ENCODE peak calls at places on chromosomes 2 and 18, in six cellular contexts. One of them, this sample, is unnamed.

GRCh38 chr18:2655954-2656236 is 369 bp downstream of the SMCHD1 start:
- DNase-seq in H9: no peak
- DNase-seq in IMR-90: no peak
- DNase-seq in trophoblast cell: no peak
- DNase-seq in H1: no peak
- DNase-seq in neuronal stem cell: no peak
- DNase-seq in this sample: no peak

GRCh38 chr2:240876475-240877251 is 8.0 kb downstream of the AGXT start:
- DNase-seq in H9: no peak
- DNase-seq in IMR-90: no peak
- DNase-seq in trophoblast cell: no peak
- DNase-seq in H1: no peak
- DNase-seq in neuronal stem cell: no peak
- DNase-seq in this sample: no peak

GRCh38 chr2:234887277-234887676 is 64.5 kb upstream of the SH3BP4 start:
- DNase-seq in H9: no peak
- DNase-seq in IMR-90: no peak
- DNase-seq in trophoblast cell: no peak
- DNase-seq in H1: no peak
- DNase-seq in neuronal stem cell: no peak
- DNase-seq in this sample: no peak

GRCh38 chr2:180871649-180872048 is 108.8 kb upstream of the UBE2E3 start:
- DNase-seq in H9: no peak
- DNase-seq in IMR-90: no peak
- DNase-seq in trophoblast cell: no peak
- DNase-seq in H1: no peak
- DNase-seq in neuronal stem cell: no peak
- DNase-seq in this sample: no peak

GRCh38 chr2:36356199-36356989 is 816 bp downstream of the CRIM1 start:
- DNase-seq in H9: no peak
- DNase-seq in IMR-90: peak; percentile 34
- DNase-seq in trophoblast cell: peak; percentile 67
- DNase-seq in H1: peak; percentile 72
- DNase-seq in neuronal stem cell: peak; percentile 39
- DNase-seq in this sample: peak; percentile 67

GRCh38 chr18:11259421-11259820 is 110.1 kb upstream of the PIEZO2 start:
- DNase-seq in H9: no peak
- DNase-seq in IMR-90: no peak
- DNase-seq in trophoblast cell: no peak
- DNase-seq in H1: no peak
- DNase-seq in neuronal stem cell: no peak
- DNase-seq in this sample: no peak

GRCh38 chr2:72117718-72118117 is 29.9 kb downstream of the CYP26B1 start:
- DNase-seq in H9: no peak
- DNase-seq in IMR-90: no peak
- DNase-seq in trophoblast cell: no peak
- DNase-seq in H1: no peak
- DNase-seq in neuronal stem cell: no peak
- DNase-seq in this sample: no peak

GRCh38 chr2:186485576-186485870 is 537 bp upstream of the ZC3H15 start:
- DNase-seq in H9: no peak
- DNase-seq in IMR-90: no peak
- DNase-seq in trophoblast cell: no peak
- DNase-seq in H1: no peak
- DNase-seq in neuronal stem cell: no peak
- DNase-seq in this sample: no peak

GRCh38 chr18:79644006-79644665 is 35.5 kb upstream of the CTDP1 start:
- DNase-seq in H9: peak; percentile 85
- DNase-seq in IMR-90: peak; percentile 47
- DNase-seq in trophoblast cell: peak; percentile 8
- DNase-seq in H1: peak; percentile 90
- DNase-seq in neuronal stem cell: peak; percentile 71
- DNase-seq in this sample: peak; percentile 48

GRCh38 chr2:239889641-239890055 is 135.5 kb downstream of the NDUFA10 start:
- DNase-seq in H9: no peak
- DNase-seq in IMR-90: no peak
- DNase-seq in trophoblast cell: no peak
- DNase-seq in H1: no peak
- DNase-seq in neuronal stem cell: no peak
- DNase-seq in this sample: no peak

GRCh38 chr2:53317863-53318262 is 449.7 kb upstream of the CHAC2 start:
- DNase-seq in H9: no peak
- DNase-seq in IMR-90: peak; percentile 14
- DNase-seq in trophoblast cell: no peak
- DNase-seq in H1: no peak
- DNase-seq in neuronal stem cell: no peak
- DNase-seq in this sample: no peak

GRCh38 chr2:7269993-7270392 is 352.8 kb downstream of the RNF144A start:
- DNase-seq in H9: no peak
- DNase-seq in IMR-90: no peak
- DNase-seq in trophoblast cell: no peak
- DNase-seq in H1: no peak
- DNase-seq in neuronal stem cell: no peak
- DNase-seq in this sample: no peak

GRCh38 chr2:113041871-113042270 is 10.8 kb downstream of the IL36B start:
- DNase-seq in H9: no peak
- DNase-seq in IMR-90: no peak
- DNase-seq in trophoblast cell: peak; percentile 18
- DNase-seq in H1: no peak
- DNase-seq in neuronal stem cell: no peak
- DNase-seq in this sample: no peak

GRCh38 chr2:239722760-239723448 is 302.2 kb downstream of the NDUFA10 start:
- DNase-seq in H9: peak; percentile 20
- DNase-seq in IMR-90: no peak
- DNase-seq in trophoblast cell: no peak
- DNase-seq in H1: peak; percentile 28
- DNase-seq in neuronal stem cell: no peak
- DNase-seq in this sample: no peak

GRCh38 chr2:121501070-121501469 is 29.6 kb upstream of the RNU4ATAC start:
- DNase-seq in H9: no peak
- DNase-seq in IMR-90: peak; percentile 85
- DNase-seq in trophoblast cell: no peak
- DNase-seq in H1: no peak
- DNase-seq in neuronal stem cell: no peak
- DNase-seq in this sample: peak; percentile 14

GRCh38 chr2:177852389-177852788 is 220.2 kb downstream of the PDE11A start:
- DNase-seq in H9: no peak
- DNase-seq in IMR-90: no peak
- DNase-seq in trophoblast cell: no peak
- DNase-seq in H1: no peak
- DNase-seq in neuronal stem cell: peak; percentile 69
- DNase-seq in this sample: no peak

GRCh38 chr2:241896746-241897201 is 27.2 kb downstream of the RTP5 start:
- DNase-seq in H9: no peak
- DNase-seq in IMR-90: no peak
- DNase-seq in trophoblast cell: no peak
- DNase-seq in H1: no peak
- DNase-seq in neuronal stem cell: no peak
- DNase-seq in this sample: no peak

GRCh38 chr2:127627740-127628571 is 18.0 kb upstream of the GPR17 start:
- DNase-seq in H9: no peak
- DNase-seq in IMR-90: no peak
- DNase-seq in trophoblast cell: no peak
- DNase-seq in H1: no peak
- DNase-seq in neuronal stem cell: no peak
- DNase-seq in this sample: no peak

GRCh38 chr2:4725618-4726017 is 966.6 kb upstream of the SOX11 start:
- DNase-seq in H9: no peak
- DNase-seq in IMR-90: no peak
- DNase-seq in trophoblast cell: no peak
- DNase-seq in H1: no peak
- DNase-seq in neuronal stem cell: no peak
- DNase-seq in this sample: no peak

GRCh38 chr2:101571951-101572350 is 97.0 kb upstream of the RFX8 start:
- DNase-seq in H9: no peak
- DNase-seq in IMR-90: no peak
- DNase-seq in trophoblast cell: no peak
- DNase-seq in H1: no peak
- DNase-seq in neuronal stem cell: no peak
- DNase-seq in this sample: no peak

GRCh38 chr2:101570121-101570520 is 95.2 kb upstream of the RFX8 start:
- DNase-seq in H9: no peak
- DNase-seq in IMR-90: no peak
- DNase-seq in trophoblast cell: no peak
- DNase-seq in H1: no peak
- DNase-seq in neuronal stem cell: no peak
- DNase-seq in this sample: no peak

GRCh38 chr2:101568969-101569368 is 94.1 kb upstream of the RFX8 start:
- DNase-seq in H9: no peak
- DNase-seq in IMR-90: no peak
- DNase-seq in trophoblast cell: no peak
- DNase-seq in H1: no peak
- DNase-seq in neuronal stem cell: no peak
- DNase-seq in this sample: no peak

GRCh38 chr2:101563849-101564248 is 88.9 kb upstream of the RFX8 start:
- DNase-seq in H9: no peak
- DNase-seq in IMR-90: no peak
- DNase-seq in trophoblast cell: no peak
- DNase-seq in H1: no peak
- DNase-seq in neuronal stem cell: no peak
- DNase-seq in this sample: no peak

DNA sequence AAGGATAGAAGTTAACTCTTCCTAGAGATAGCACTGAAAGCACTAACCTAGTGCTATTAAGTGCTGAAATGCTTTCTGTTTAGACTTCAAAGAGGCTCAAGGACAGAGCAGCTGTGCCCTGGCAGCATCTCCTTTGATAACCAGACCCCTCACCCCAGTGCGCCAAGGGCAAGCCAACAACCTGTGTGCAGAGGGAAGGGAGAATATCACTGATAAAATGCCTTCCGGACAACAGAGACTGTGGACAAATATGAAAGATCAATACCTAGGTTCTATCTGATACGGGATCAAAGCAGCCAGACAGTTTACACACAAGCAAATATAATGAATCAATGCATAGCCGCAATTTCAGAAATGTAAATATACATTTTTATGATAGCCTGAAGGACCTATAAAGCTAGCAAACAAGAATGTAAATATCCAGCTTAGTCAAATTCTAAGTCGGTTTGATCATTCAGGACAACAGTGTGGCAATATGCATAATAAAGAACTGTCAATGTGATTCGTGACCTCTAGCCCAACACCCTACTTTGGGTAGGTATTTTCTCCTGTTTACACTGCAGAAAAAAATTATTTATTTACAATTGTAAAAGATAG is 91.8 kb upstream of the RFX8 start:
- DNase-seq in H9: no peak
- DNase-seq in IMR-90: no peak
- DNase-seq in trophoblast cell: no peak
- DNase-seq in H1: no peak
- DNase-seq in neuronal stem cell: no peak
- DNase-seq in this sample: no peak
- H3K4me1 ChIP-seq in H9: peaks cover 10% of the 10 kb centered on the region
- H3K4me1 ChIP-seq in IMR-90: peaks cover 2% of the 10 kb centered on the region
- H3K4me1 ChIP-seq in trophoblast cell: no peaks in the 10 kb centered on the region
- H3K4me1 ChIP-seq in H1: no peaks in the 10 kb centered on the region
- H3K4me1 ChIP-seq in neuronal stem cell: no peaks in the 10 kb centered on the region
- H3K4me1 ChIP-seq in this sample: no peaks in the 10 kb centered on the region

DNA sequence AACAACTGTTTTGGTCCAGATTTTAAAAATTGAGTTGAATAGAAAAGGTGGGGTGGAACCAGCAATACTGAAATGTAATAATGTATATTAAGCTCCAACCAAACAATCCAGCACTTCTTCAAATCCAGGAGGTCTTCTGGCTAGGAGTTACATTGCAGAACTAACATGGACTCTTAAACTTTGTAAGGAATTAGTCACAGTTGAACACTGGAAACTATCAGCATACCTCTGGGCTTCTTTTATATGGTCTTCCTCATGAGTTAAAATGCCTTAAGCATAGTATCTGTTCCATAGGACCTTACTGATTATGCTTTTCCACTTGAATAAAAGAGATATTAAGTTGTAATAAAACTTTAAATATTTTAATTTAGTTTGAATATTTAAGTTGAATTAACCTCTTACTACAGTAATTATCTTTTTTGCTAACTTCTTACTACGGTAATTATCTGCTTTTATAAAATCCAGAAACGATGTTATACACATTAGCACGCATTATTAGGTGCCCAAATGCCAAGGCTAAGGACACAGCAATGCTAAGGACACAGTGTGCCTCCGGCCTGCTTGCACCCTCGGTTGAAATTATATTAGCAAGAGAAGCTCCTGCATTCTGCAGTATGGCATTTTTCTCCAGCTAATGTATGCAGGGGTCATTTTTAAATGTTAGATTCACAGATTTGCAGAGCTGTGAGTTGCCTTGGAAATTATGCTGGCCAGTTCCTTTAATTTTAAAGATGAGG is 219.9 kb downstream of the NEDD4L start:
- DNase-seq in H9: no peak
- DNase-seq in IMR-90: peak; percentile 21
- DNase-seq in trophoblast cell: no peak
- DNase-seq in H1: no peak
- DNase-seq in neuronal stem cell: no peak
- DNase-seq in this sample: peak; percentile 53
- H3K27ac ChIP-seq in H9: no peak overlapping the region
- H3K27ac ChIP-seq in IMR-90: no peak overlapping the region
- H3K27ac ChIP-seq in trophoblast cell: peak overlapping the region; percentile 35
- H3K27ac ChIP-seq in H1: no peak overlapping the region
- H3K27ac ChIP-seq in neuronal stem cell: no peak overlapping the region
- H3K27ac ChIP-seq in this sample: no peak overlapping the region

GRCh38 chr2:214801068-214801467 is 8.4 kb downstream of the BARD1 start:
- DNase-seq in H9: no peak
- DNase-seq in IMR-90: peak; percentile 16
- DNase-seq in trophoblast cell: no peak
- DNase-seq in H1: no peak
- DNase-seq in neuronal stem cell: no peak
- DNase-seq in this sample: no peak

GRCh38 chr2:214796901-214797300 is 12.6 kb downstream of the BARD1 start:
- DNase-seq in H9: no peak
- DNase-seq in IMR-90: no peak
- DNase-seq in trophoblast cell: no peak
- DNase-seq in H1: no peak
- DNase-seq in neuronal stem cell: no peak
- DNase-seq in this sample: no peak

GRCh38 chr2:214801768-214802397 is 7.6 kb downstream of the BARD1 start:
- DNase-seq in H9: no peak
- DNase-seq in IMR-90: no peak
- DNase-seq in trophoblast cell: no peak
- DNase-seq in H1: no peak
- DNase-seq in neuronal stem cell: no peak
- DNase-seq in this sample: no peak

DNA sequence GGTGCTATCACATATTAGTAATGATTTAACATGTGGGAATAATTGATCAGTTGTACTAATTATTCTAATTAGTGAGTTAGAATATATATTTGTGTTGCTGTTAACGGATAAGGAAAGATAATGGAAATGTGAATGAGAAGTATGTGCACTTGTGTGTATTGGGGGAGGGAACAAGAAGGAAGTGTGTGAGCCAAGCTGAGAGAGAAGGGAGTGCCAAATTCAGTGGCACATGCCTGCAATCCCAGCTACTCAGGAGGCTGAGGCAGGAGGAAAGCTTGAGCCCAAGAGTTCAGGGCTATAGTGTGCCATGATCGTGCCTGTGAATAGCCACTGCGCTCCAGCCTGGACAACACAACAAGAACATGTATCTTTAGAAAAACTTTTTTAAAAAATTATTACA is 9.3 kb downstream of the BARD1 start:
- DNase-seq in H9: no peak
- DNase-seq in IMR-90: no peak
- DNase-seq in trophoblast cell: no peak
- DNase-seq in H1: no peak
- DNase-seq in neuronal stem cell: no peak
- DNase-seq in this sample: no peak
- H3K14ac ChIP-seq in H9: no peak overlapping the region
- H3K14ac ChIP-seq in IMR-90: peak overlapping the region; percentile 66
- H3K14ac ChIP-seq in trophoblast cell: no peak overlapping the region
- H3K14ac ChIP-seq in H1: no peak overlapping the region
- H3K14ac ChIP-seq in neuronal stem cell: no peak overlapping the region
- H3K14ac ChIP-seq in this sample: no peak overlapping the region

GRCh38 chr2:190408538-190409271 is 550 bp downstream of the MFSD6 start:
- DNase-seq in H9: peak; percentile 38
- DNase-seq in IMR-90: no peak
- DNase-seq in trophoblast cell: peak; percentile 12
- DNase-seq in H1: peak; percentile 61
- DNase-seq in neuronal stem cell: peak; percentile 20
- DNase-seq in this sample: peak; percentile 14
- H3K4me1 ChIP-seq in H9: peaks cover 5% of the 10 kb centered on the region
- H3K4me1 ChIP-seq in IMR-90: peaks cover 2% of the 10 kb centered on the region
- H3K4me1 ChIP-seq in trophoblast cell: peaks cover 2% of the 10 kb centered on the region
- H3K4me1 ChIP-seq in H1: peaks cover 7% of the 10 kb centered on the region
- H3K4me1 ChIP-seq in neuronal stem cell: peaks cover 9% of the 10 kb centered on the region
- H3K4me1 ChIP-seq in this sample: peaks cover 5% of the 10 kb centered on the region

This sample was measured in mesenchymal stem cell.